ENCODE peak calls at places on chromosomes 1 and 21, in six cellular contexts. Y, X, F, J, Q and L are unnamed samples.

GRCh38 chr1:201080135-201080534 is 32.1 kb downstream of the CACNA1S start:
- DNase-seq in X (no peak), Q (no peak), F (no peak), J (no peak), Y (no peak), L (no peak)

GRCh38 chr1:236421022-236421421 is 26.9 kb downstream of the EDARADD start:
- DNase-seq in Y (no peak), Q (no peak), F (no peak), X (no peak), J (no peak), L (peak; percentile 28)

GRCh38 chr1:33985656-33986055 is 121.8 kb downstream of the HMGB4 start:
- DNase-seq in F (no peak), J (no peak), Y (no peak), Q (no peak), X (no peak), L (no peak)

GRCh38 chr1:20262810-20263534 is 27.7 kb upstream of the VWA5B1 start:
- DNase-seq in Q (no peak), J (no peak), F (no peak), Y (no peak), X (no peak), L (no peak)

GRCh38 chr21:37041706-37042271 is 31.1 kb downstream of the PIGP start:
- DNase-seq in F (no peak), X (no peak), Q (no peak), Y (no peak), J (no peak), L (no peak)

GRCh38 chr1:36178479-36179219 is 22.7 kb downstream of the MAP7D1 start:
- DNase-seq in Q (no peak), Y (peak; percentile 59), X (peak; percentile 97), J (no peak), F (no peak), L (no peak)

GRCh38 chr1:6117064-6117463 is 63.1 kb downstream of the CHD5 start:
- DNase-seq in J (no peak), Y (no peak), X (no peak), F (no peak), Q (no peak), L (no peak)

GRCh38 chr1:227891955-227892871 is 55.5 kb downstream of the WNT9A start:
- DNase-seq in Q (no peak), X (peak; percentile 68), F (peak; percentile 52), J (no peak), Y (no peak), L (peak; percentile 58)

GRCh38 chr1:214332950-214333798 is 52.2 kb downstream of the SMYD2 start:
- DNase-seq in Y (no peak), J (peak; percentile 15), F (peak; percentile 76), X (peak; percentile 76), Q (no peak), L (peak; percentile 62)

GRCh38 chr1:159821171-159821867 is 5.4 kb upstream of the SLAMF8 start:
- DNase-seq in F (no peak), Q (no peak), X (peak; percentile 80), J (no peak), Y (no peak), L (peak; percentile 50)

GRCh38 chr1:159817276-159818041 is 9.2 kb upstream of the SLAMF8 start:
- DNase-seq in J (no peak), Y (no peak), Q (no peak), F (no peak), X (no peak), L (no peak)

DNA sequence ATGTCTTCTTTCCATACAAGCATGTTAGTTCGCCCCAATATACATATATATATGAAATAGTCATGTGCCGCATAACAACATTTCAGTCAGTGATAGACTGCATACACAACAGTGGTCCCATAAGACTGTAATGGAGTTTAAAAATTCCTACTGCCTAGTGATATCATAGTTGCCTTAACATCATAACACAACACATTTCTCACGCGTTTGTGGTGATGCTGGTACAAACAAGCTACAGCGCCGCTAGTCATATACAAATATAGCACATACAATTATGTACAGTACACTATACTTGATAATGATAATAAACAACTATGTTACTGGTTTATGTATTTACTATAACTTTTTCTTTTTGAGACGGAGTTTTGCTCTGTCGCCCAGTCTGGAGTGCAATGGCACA is 10.7 kb upstream of the SLAMF8 start:
- DNase-seq in Q (no peak), Y (no peak), J (no peak), X (no peak), F (no peak), L (no peak)
- H3K27me3 ChIP-seq in Q (no peaks in the 10 kb centered on the region), Y (peaks cover 1% of the 10 kb centered on the region), J (peaks cover 13% of the 10 kb centered on the region), X (no peaks in the 10 kb centered on the region), F (no peaks in the 10 kb centered on the region), L (peaks cover 3% of the 10 kb centered on the region)

GRCh38 chr1:85343213-85343611 is 66.8 kb upstream of the BCL10 start:
- DNase-seq in J (no peak), Y (no peak), X (no peak), F (no peak), Q (no peak), L (no peak)

GRCh38 chr1:85342177-85342576 is 65.7 kb upstream of the BCL10 start:
- DNase-seq in X (no peak), Y (no peak), Q (no peak), J (no peak), F (no peak), L (no peak)

GRCh38 chr1:85347908-85348307 is 71.5 kb upstream of the BCL10 start:
- DNase-seq in J (no peak), X (no peak), Y (no peak), F (no peak), Q (no peak), L (no peak)

GRCh38 chr1:85343612-85344255 is 67.3 kb upstream of the BCL10 start:
- DNase-seq in Q (no peak), X (peak; percentile 67), Y (no peak), J (no peak), F (no peak), L (no peak)

GRCh38 chr1:85344256-85344694 is 67.8 kb upstream of the BCL10 start:
- DNase-seq in J (no peak), X (peak; percentile 91), Q (no peak), Y (no peak), F (no peak), L (peak; percentile 84)
- H3K4me3 ChIP-seq in J (no peak overlapping the region), X (peak overlapping the region; percentile 28), Q (no peak overlapping the region), Y (no peak overlapping the region), F (no peak overlapping the region), L (no peak overlapping the region)

GRCh38 chr1:114333670-114334069 is 177.3 kb downstream of the TRIM33 start:
- DNase-seq in Q (no peak), Y (no peak), X (no peak), F (no peak), J (no peak), L (no peak)
- H3K4me1 ChIP-seq in Q (no peaks in the 10 kb centered on the region), Y (no peaks in the 10 kb centered on the region), X (no peaks in the 10 kb centered on the region), F (no peaks in the 10 kb centered on the region), J (no peaks in the 10 kb centered on the region), L (no peaks in the 10 kb centered on the region)

GRCh38 chr21:32803651-32804050 is 32.1 kb upstream of the PAXBP1 start:
- DNase-seq in F (no peak), Q (no peak), X (no peak), Y (no peak), J (no peak), L (no peak)

GRCh38 chr21:32795802-32796489 is 24.4 kb upstream of the PAXBP1 start:
- DNase-seq in J (no peak), Q (no peak), Y (no peak), F (no peak), X (no peak), L (no peak)

GRCh38 chr21:32802954-32803353 is 31.4 kb upstream of the PAXBP1 start:
- DNase-seq in F (no peak), Y (no peak), X (no peak), Q (no peak), J (no peak), L (no peak)

GRCh38 chr21:32797679-32798078 is 26.1 kb upstream of the PAXBP1 start:
- DNase-seq in F (no peak), Q (no peak), Y (no peak), X (no peak), J (no peak), L (no peak)

GRCh38 chr21:32800056-32800455 is 28.5 kb upstream of the PAXBP1 start:
- DNase-seq in X (no peak), J (no peak), F (no peak), Y (no peak), Q (no peak), L (no peak)
- H3K27me3 ChIP-seq in X (no peaks in the 10 kb centered on the region), J (no peaks in the 10 kb centered on the region), F (no peaks in the 10 kb centered on the region), Y (no peaks in the 10 kb centered on the region), Q (no peaks in the 10 kb centered on the region), L (no peaks in the 10 kb centered on the region)

GRCh38 chr1:154220970-154221814 is 437 bp downstream of the UBAP2L start:
- DNase-seq in J (no peak), Q (peak; percentile 53), Y (peak; percentile 57), F (peak; percentile 79), X (peak; percentile 60), L (peak; percentile 40)

GRCh38 chr1:154222918-154223317 is 2.2 kb downstream of the UBAP2L start:
- DNase-seq in X (no peak), Q (no peak), J (no peak), Y (no peak), F (no peak), L (no peak)

GRCh38 chr1:154221815-154222081 is 993 bp downstream of the UBAP2L start:
- DNase-seq in Q (no peak), Y (no peak), F (no peak), J (no peak), X (peak; percentile 16), L (no peak)

GRCh38 chr1:154220071-154220969 is at the start of gene UBAP2L:
- DNase-seq in Y (peak; percentile 99), J (peak; percentile 98), F (peak; percentile 100), X (peak; percentile 99), Q (peak; percentile 98), L (peak; percentile 99)

DNA sequence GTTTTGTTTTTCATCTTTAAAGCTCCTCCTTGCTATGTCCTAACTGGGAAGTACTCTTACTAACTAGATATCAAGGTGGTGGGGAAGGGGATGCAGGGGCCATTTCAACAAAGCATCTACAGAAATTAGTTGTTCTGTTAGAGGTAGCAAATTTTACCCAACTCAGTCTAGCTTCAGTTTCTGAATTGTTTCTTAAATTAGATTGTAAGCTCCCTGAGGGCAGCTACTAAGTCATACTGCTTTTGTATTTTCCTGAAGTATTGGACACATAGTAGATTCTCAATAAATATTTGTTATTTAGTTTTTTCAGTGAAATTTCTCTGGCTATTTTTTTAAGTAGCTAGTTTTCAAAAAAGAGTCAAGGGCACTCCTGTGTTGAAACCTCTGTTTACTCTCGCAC is 1.8 kb downstream of the UBAP2L start:
- DNase-seq in J (no peak), Q (no peak), F (no peak), X (no peak), Y (no peak), L (no peak)
- H3K4me3 ChIP-seq in J (peak overlapping the region; percentile 81), Q (no peak overlapping the region), F (no peak overlapping the region), X (peak overlapping the region; percentile 75), Y (peak overlapping the region; percentile 87), L (peak overlapping the region; percentile 70)